ENCODE peak calls at places on chromosomes 12 and 14, in six cellular contexts. O is NCI-H1694 treated with DMSO at 0.1 percent for 48 hours; X is heart right ventricle; E is posterior cingulate gyrus; P is stimulated activated CD4-positive, alpha-beta T cell treated with anti-CD3 and anti-CD28 coated beads, TNF-alpha, amount 100 ng/mL, for 1 hour; S is glutamatergic neuron. V is an unnamed sample.

GRCh38 chr12:89768586-89769482 is 60.2 kb upstream of the ATP2B1 start:
- DNase-seq in O (no peak), X (no peak), E (no peak), P (no peak), S (no peak), V (peak)

GRCh38 chr12:105723534-105723933 is 393.0 kb downstream of the C12orf75 start:
- DNase-seq in O (no peak), X (no peak), E (no peak), P (no peak), S (no peak), V (no peak)

GRCh38 chr12:57624441-57625220 is 8.4 kb downstream of the B4GALNT1 start:
- DNase-seq in O (no peak), X (no peak), E (no peak), P (no peak), S (no peak), V (no peak)

GRCh38 chr12:30914986-30915591 is 11.5 kb upstream of the TSPAN11 start:
- DNase-seq in O (no peak), X (no peak), E (no peak), P (no peak), S (no peak), V (no peak)

GRCh38 chr12:105289114-105289904 is 41.2 kb upstream of the C12orf75 start:
- DNase-seq in O (no peak), X (no peak), E (no peak), P (no peak), S (no peak), V (no peak)

GRCh38 chr12:101243616-101244015 is 33.6 kb upstream of the SLC5A8 start:
- DNase-seq in O (no peak), X (no peak), E (no peak), P (no peak), S (no peak), V (no peak)

GRCh38 chr12:122295877-122296276 is 29.6 kb upstream of the VPS33A start:
- DNase-seq in O (no peak), X (no peak), E (no peak), P (no peak), S (no peak), V (no peak)

GRCh38 chr14:103928011-103928890 is at the start of gene TDRD9:
- DNase-seq in O (no peak), X (no peak), E (no peak), P (no peak), S (no peak), V (peak)

GRCh38 chr14:69055125-69055524 is 76.0 kb upstream of the ACTN1 start:
- DNase-seq in O (no peak), X (no peak), E (no peak), P (no peak), S (no peak), V (no peak)

GRCh38 chr12:66304296-66304915 is 2.1 kb downstream of the HELB start:
- DNase-seq in O (no peak), X (no peak), E (no peak), P (no peak), S (no peak), V (no peak)

GRCh38 chr12:96487214-96487613 is 2.2 kb upstream of the CFAP54 start:
- DNase-seq in O (no peak), X (no peak), E (no peak), P (no peak), S (no peak), V (no peak)

GRCh38 chr14:55272415-55272786 is 1.2 kb downstream of the FBXO34 start:
- DNase-seq in O (no peak), X (no peak), E (no peak), P (no peak), S (no peak), V (no peak)

GRCh38 chr14:105307052-105307727 is 6.4 kb upstream of the BRF1 start:
- DNase-seq in O (no peak), X (no peak), E (no peak), P (no peak), S (no peak), V (no peak)

GRCh38 chr12:53501615-53502181 is 615 bp downstream of the TARBP2 start:
- DNase-seq in O (no peak), X (no peak), E (no peak), P (no peak), S (no peak), V (no peak)

GRCh38 chr14:21852061-21852664 is 178.5 kb upstream of the OR4E1 start:
- DNase-seq in O (peak), X (no peak), E (peak), P (peak), S (peak), V (peak)

GRCh38 chr12:125861299-125862281 is 796.4 kb downstream of the AACS start:
- DNase-seq in O (no peak), X (peak), E (no peak), P (no peak), S (no peak), V (peak)

GRCh38 chr12:105852496-105852895 is 286.3 kb downstream of the NUAK1 start:
- DNase-seq in O (no peak), X (no peak), E (no peak), P (no peak), S (no peak), V (no peak)

GRCh38 chr14:21436567-21437062 is 19.3 kb downstream of the CHD8 start:
- DNase-seq in O (peak), X (no peak), E (no peak), P (no peak), S (no peak), V (no peak)

GRCh38 chr14:35353409-35354172 is 51.0 kb downstream of the NFKBIA start:
- DNase-seq in O (no peak), X (no peak), E (no peak), P (no peak), S (no peak), V (no peak)

GRCh38 chr12:43835656-43836454 is at the start of gene TMEM117:
- DNase-seq in O (no peak), X (peak), E (peak), P (no peak), S (peak), V (peak)

GRCh38 chr12:58176296-58176869 is 235.0 kb downstream of the ATP23 start:
- DNase-seq in O (peak), X (peak), E (no peak), P (no peak), S (peak), V (no peak)

V was measured in activated CD4-positive, alpha-beta T cell treated with anti-CD3 and anti-CD28 coated beads for 48 hours.